ENCODE peak calls at places on chromosomes 13 and 19, in eight cellular contexts. E is NCI-H460, O is WTC11, V is small intestine, P is frontal cortex, C is fibroblast of mammary gland, Z is cardiac fibroblast, D is RPMI8226. M is an unnamed sample.

GRCh38 chr19:55099557-55100506 is 17.6 kb downstream of the PPP1R12C start:
- DNase-seq in C (no peak), O (peak; percentile 73), Z (no peak), E (no peak), P (no peak), V (no peak), D (no peak), M (no peak)

GRCh38 chr19:48461982-48462655 is 6.7 kb downstream of the KCNJ14 start:
- DNase-seq in D (no peak), P (no peak), V (no peak), C (no peak), O (peak; percentile 91), Z (no peak), E (no peak), M (no peak)

GRCh38 chr19:496333-496634 is at the start of gene MADCAM1:
- DNase-seq in D (no peak), P (no peak), Z (no peak), C (no peak), E (no peak), O (peak; percentile 70), V (no peak), M (no peak)

GRCh38 chr13:77698211-77699058 is 948 bp downstream of the SLAIN1 start:
- DNase-seq in V (peak; percentile 48), P (peak; percentile 34), E (no peak), D (peak; percentile 30), Z (peak; percentile 2), O (peak; percentile 55), C (no peak), M (peak; percentile 61)

GRCh38 chr13:51230473-51231105 is 8.4 kb downstream of the FAM124A start:
- DNase-seq in C (peak; percentile 63), D (no peak), E (no peak), O (no peak), P (no peak), Z (peak; percentile 86), V (peak; percentile 48), M (no peak)

GRCh38 chr13:94599877-94600276 is 1.8 kb upstream of the GPR180 start:
- DNase-seq in P (no peak), O (no peak), C (no peak), D (no peak), V (peak; percentile 5), Z (no peak), E (no peak), M (no peak)

GRCh38 chr19:11806354-11807098 is 7.5 kb upstream of the ZNF440 start:
- DNase-seq in O (no peak), V (no peak), Z (no peak), E (no peak), P (no peak), C (no peak), D (no peak), M (no peak)

GRCh38 chr13:20525601-20526544 is at the start of gene CRYL1:
- DNase-seq in E (peak; percentile 38), C (peak; percentile 85), O (peak; percentile 45), D (peak; percentile 38), Z (peak; percentile 65), V (peak; percentile 82), P (peak; percentile 77), M (peak; percentile 90)

GRCh38 chr13:48624016-48624415 is 29.7 kb upstream of the CYSLTR2 start:
- DNase-seq in E (no peak), O (no peak), D (no peak), P (no peak), V (no peak), C (no peak), Z (no peak), M (no peak)

GRCh38 chr19:30606114-30607050 is 234.2 kb downstream of the ZNF536 start:
- DNase-seq in C (no peak), V (no peak), E (no peak), D (no peak), Z (no peak), P (no peak), O (no peak), M (no peak)

GRCh38 chr13:75359266-75359665 is 122.7 kb downstream of the TBC1D4 start:
- DNase-seq in C (peak; percentile 92), V (no peak), O (no peak), D (no peak), P (no peak), E (no peak), Z (peak; percentile 72), M (no peak)

GRCh38 chr19:14835011-14835410 is at the start of the genes OR7A5 and OR7C1:
- DNase-seq in P (no peak), D (no peak), E (no peak), C (peak; percentile 63), V (no peak), O (no peak), Z (no peak), M (no peak)

GRCh38 chr13:104833221-104833620 is 1702.2 kb downstream of the EFNB2 start:
- DNase-seq in O (no peak), Z (no peak), D (no peak), E (no peak), C (no peak), P (no peak), V (no peak), M (no peak)

GRCh38 chr13:43356566-43356965 is 333.2 kb downstream of the DNAJC15 start:
- DNase-seq in Z (no peak), E (no peak), D (no peak), O (no peak), P (no peak), V (no peak), C (peak; percentile 7), M (no peak)

M was measured in Peyer's patch.